ENCODE peak calls at places on chromosomes 13 and 19, in nine cellular contexts. W is NCI-H2081; I is posterior cingulate gyrus; N is DMS153; Z is GM20000; G is cardiac septum; D is GM03348; J is stimulated activated CD4-positive, alpha-beta T cell treated with anti-CD3 and anti-CD28 coated beads, Interleukin-2, amount 100 ng/mL, for 48 hours; A is thoracic aorta. R is an unnamed sample.

GRCh38 chr13:98755729-98756128 is 3.3 kb upstream of the SLC15A1 start:
- DNase-seq in W (no peak), I (no peak), N (no peak), Z (no peak), G (no peak), D (no peak), J (no peak), A (no peak), R (no peak)

GRCh38 chr13:95641961-95642621 is 2.4 kb downstream of the DZIP1 start:
- DNase-seq in W (no peak), I (peak), N (no peak), Z (peak), G (peak), D (peak), J (no peak), A (no peak), R (no peak)

GRCh38 chr19:10871711-10872550 is 578 bp downstream of the CARM1 start:
- DNase-seq in W (peak), I (no peak), N (no peak), Z (peak), G (no peak), D (peak), J (peak), A (no peak), R (no peak)

GRCh38 chr13:40273173-40274000 is 393.1 kb downstream of the FOXO1 start:
- DNase-seq in W (no peak), I (peak), N (no peak), Z (no peak), G (no peak), D (no peak), J (no peak), A (no peak), R (no peak)

GRCh38 chr13:110308377-110309158 is 1.5 kb downstream of the COL4A2 start:
- DNase-seq in W (peak), I (no peak), N (no peak), Z (no peak), G (peak), D (peak), J (no peak), A (no peak), R (no peak)

GRCh38 chr19:23800281-23800680 is 41.6 kb upstream of the ZNF681 start:
- DNase-seq in W (no peak), I (no peak), N (no peak), Z (no peak), G (no peak), D (no peak), J (no peak), A (no peak), R (no peak)

GRCh38 chr19:18373892-18374629 is 11.9 kb upstream of the GDF15 start:
- DNase-seq in W (peak), I (peak), N (peak), Z (peak), G (peak), D (peak), J (peak), A (peak), R (peak)

GRCh38 chr13:50745542-50745941 is 98.0 kb downstream of the DLEU7 start:
- DNase-seq in W (no peak), I (no peak), N (no peak), Z (no peak), G (no peak), D (no peak), J (no peak), A (no peak), R (no peak)

GRCh38 chr19:43554317-43554895 is 20.9 kb downstream of the XRCC1 start:
- DNase-seq in W (no peak), I (no peak), N (no peak), Z (no peak), G (no peak), D (no peak), J (no peak), A (no peak), R (no peak)

GRCh38 chr13:97700306-97700848 is 253.1 kb upstream of the IPO5 start:
- DNase-seq in W (no peak), I (no peak), N (no peak), Z (no peak), G (no peak), D (no peak), J (no peak), A (no peak), R (no peak)

GRCh38 chr19:47494211-47494547 is 10.2 kb upstream of the KPTN start:
- DNase-seq in W (no peak), I (no peak), N (no peak), Z (no peak), G (no peak), D (no peak), J (no peak), A (no peak), R (no peak)

GRCh38 chr19:14218615-14219330 is 12.8 kb upstream of the ADGRL1 start:
- DNase-seq in W (no peak), I (no peak), N (no peak), Z (no peak), G (no peak), D (no peak), J (no peak), A (no peak), R (no peak)

GRCh38 chr13:68064371-68064770 is 834.2 kb upstream of the PCDH9 start:
- DNase-seq in W (no peak), I (no peak), N (no peak), Z (no peak), G (no peak), D (no peak), J (no peak), A (no peak), R (no peak)

GRCh38 chr13:88701551-88701950 is 1030.4 kb downstream of the SLITRK5 start:
- DNase-seq in W (no peak), I (no peak), N (no peak), Z (no peak), G (no peak), D (no peak), J (no peak), A (no peak), R (no peak)

GRCh38 chr13:30847697-30848307 is 58.3 kb upstream of the MEDAG start:
- DNase-seq in W (no peak), I (no peak), N (no peak), Z (no peak), G (no peak), D (peak), J (peak), A (peak), R (no peak)

GRCh38 chr19:4019578-4019977 is 12.0 kb downstream of the PIAS4 start:
- DNase-seq in W (no peak), I (no peak), N (no peak), Z (no peak), G (no peak), D (no peak), J (no peak), A (no peak), R (no peak)

GRCh38 chr13:48210178-48210577 is 22.8 kb upstream of the ITM2B start:
- DNase-seq in W (no peak), I (no peak), N (no peak), Z (no peak), G (no peak), D (peak), J (no peak), A (no peak), R (no peak)

GRCh38 chr13:64527561-64527960 is 2702.6 kb downstream of the PCDH9 start:
- DNase-seq in W (no peak), I (no peak), N (no peak), Z (no peak), G (no peak), D (no peak), J (no peak), A (no peak), R (no peak)

GRCh38 chr19:16824658-16825311 is 4.4 kb upstream of the SIN3B start:
- DNase-seq in W (no peak), I (no peak), N (no peak), Z (no peak), G (no peak), D (no peak), J (no peak), A (no peak), R (no peak)

GRCh38 chr19:1313695-1314613 is 28.3 kb downstream of the EFNA2 start:
- DNase-seq in W (no peak), I (no peak), N (no peak), Z (no peak), G (no peak), D (no peak), J (no peak), A (no peak), R (no peak)

GRCh38 chr19:3024870-3025515 is 4.1 kb downstream of the TLE2 start:
- DNase-seq in W (no peak), I (no peak), N (no peak), Z (no peak), G (no peak), D (no peak), J (no peak), A (no peak), R (no peak)